ENCODE peak calls at places on chromosomes 16 and 17, in seven cellular contexts. P, G, T, D, F, L and E are unnamed samples.

GRCh38 chr17:37220609-37220953 is 155.2 kb upstream of the C17orf78 start:
- DNase-seq in D (no peak), T (peak), L (no peak), G (no peak), P (peak), F (peak), E (peak)

GRCh38 chr17:69607162-69607834 is 192.8 kb downstream of the MAP2K6 start:
- DNase-seq in F (peak), G (peak), P (peak), T (peak), L (no peak), D (peak), E (peak)

GRCh38 chr16:22183901-22184614 is 21.8 kb downstream of the SDR42E2 start:
- DNase-seq in F (peak), G (no peak), L (no peak), D (no peak), P (no peak), T (no peak), E (no peak)

GRCh38 chr16:80526418-80527061 is 14.3 kb upstream of the DYNLRB2 start:
- DNase-seq in G (peak), P (peak), T (peak), D (no peak), L (no peak), F (peak), E (peak)

GRCh38 chr17:45648642-45649041 is 135.5 kb upstream of the CRHR1 start:
- DNase-seq in T (no peak), G (no peak), F (peak), D (no peak), L (no peak), P (no peak), E (no peak)

GRCh38 chr16:30028438-30029093 is 2.5 kb downstream of the TLCD3B start:
- DNase-seq in G (no peak), L (no peak), F (no peak), T (no peak), D (no peak), P (no peak), E (peak)

GRCh38 chr17:31522987-31523495 is 131.6 kb downstream of the RAB11FIP4 start:
- DNase-seq in T (no peak), P (no peak), F (no peak), G (no peak), D (no peak), L (no peak), E (no peak)

GRCh38 chr17:75487351-75488070 is 27.8 kb downstream of the CASKIN2 start:
- DNase-seq in P (peak), T (no peak), L (no peak), F (no peak), G (no peak), D (peak), E (no peak)

GRCh38 chr17:73613947-73614655 is 30.1 kb downstream of the SDK2 start:
- DNase-seq in D (no peak), G (no peak), L (no peak), P (no peak), F (peak), T (no peak), E (no peak)

GRCh38 chr16:53282975-53283946 is 151.0 kb upstream of the RBL2 start:
- DNase-seq in G (peak), L (no peak), D (no peak), T (peak), F (peak), P (peak), E (peak)

GRCh38 chr16:70809392-70810060 is 8.6 kb upstream of the VAC14 start:
- DNase-seq in F (no peak), P (no peak), G (no peak), D (no peak), T (no peak), L (no peak), E (no peak)

GRCh38 chr16:50467943-50468748 is 80.0 kb upstream of the NKD1 start:
- DNase-seq in G (no peak), T (peak), L (no peak), D (no peak), F (peak), P (no peak), E (peak)

GRCh38 chr17:7132511-7133094 is 18.0 kb upstream of the ASGR2 start:
- DNase-seq in F (no peak), L (no peak), G (no peak), P (peak), D (no peak), T (no peak), E (no peak)

GRCh38 chr17:78745407-78746088 is 36.5 kb downstream of the CYTH1 start:
- DNase-seq in P (peak), T (peak), L (no peak), F (no peak), G (no peak), D (no peak), E (peak)

GRCh38 chr17:76498886-76499667 is 2.1 kb downstream of the RHBDF2 start:
- DNase-seq in D (no peak), G (peak), P (no peak), T (no peak), F (no peak), L (no peak), E (peak)

GRCh38 chr16:57883480-57883879 is 81.2 kb upstream of the KIFC3 start:
- DNase-seq in T (no peak), P (no peak), D (no peak), L (no peak), G (no peak), F (no peak), E (no peak)

GRCh38 chr17:42051645-42052044 is 1.2 kb upstream of the C17orf113 start:
- DNase-seq in T (no peak), D (no peak), P (no peak), L (no peak), F (no peak), G (no peak), E (no peak)

GRCh38 chr17:77475012-77475976 is 334.5 kb downstream of the SEC14L1 start:
- DNase-seq in F (no peak), T (no peak), L (no peak), D (no peak), P (peak), G (no peak), E (peak)

GRCh38 chr16:56289862-56290261 is 98.6 kb downstream of the GNAO1 start:
- DNase-seq in G (no peak), F (no peak), D (no peak), T (no peak), P (no peak), L (no peak), E (no peak)

GRCh38 chr16:69131167-69131748 is 1.1 kb downstream of the CHTF8 start:
- DNase-seq in F (peak), D (no peak), G (peak), T (no peak), P (peak), L (no peak), E (peak)

GRCh38 chr17:41464682-41465081 is 2.5 kb downstream of the KRT32 start:
- DNase-seq in F (no peak), D (peak), T (no peak), L (no peak), P (peak), G (peak), E (peak)

GRCh38 chr16:31072540-31073072 is 1.4 kb downstream of the ZNF668 start:
- DNase-seq in L (no peak), T (no peak), F (peak), D (no peak), G (peak), P (peak), E (peak)

GRCh38 chr17:35286120-35286781 is 43.4 kb downstream of the SLFN5 start:
- DNase-seq in P (peak), G (no peak), L (no peak), F (no peak), T (no peak), D (no peak), E (peak)

GRCh38 chr17:80063815-80064585 is 27.6 kb downstream of the CCDC40 start:
- DNase-seq in P (peak), D (peak), G (peak), T (no peak), L (no peak), F (no peak), E (peak)

GRCh38 chr16:74275031-74275636 is 21.5 kb upstream of the PSMD7 start:
- DNase-seq in L (no peak), G (peak), T (peak), D (no peak), P (peak), F (peak), E (peak)